ENCODE peak calls at places on chromosome 18, in eight cellular contexts. H is SK-N-SH, K is endothelial cell of umbilical vein, R is HCT116, X is K562, B is H1, T is HepG2, I is GM12878. W is an unnamed sample. For H3K79me2, the result is how much of the 10 kb centered on the place peaks cover.

GRCh38 chr18:69071680-69072079 is 273.8 kb downstream of the CCDC102B start:
- DNase-seq in X (no peak), K (no peak), B (no peak), H (no peak), I (no peak), R (no peak), T (no peak), W (no peak)

GRCh38 chr18:11379660-11380059 is 229.7 kb upstream of the SLC35G4 start:
- DNase-seq in B (no peak), T (no peak), X (no peak), H (no peak), R (no peak), I (no peak), K (no peak), W (peak)

GRCh38 chr18:62790836-62791772 is 75.8 kb downstream of the PHLPP1 start:
- DNase-seq in T (no peak), H (no peak), B (no peak), K (no peak), R (no peak), I (no peak), X (no peak), W (no peak)

GRCh38 chr18:45664824-45665763 is 49.8 kb downstream of the SLC14A2 start:
- DNase-seq in K (peak), I (no peak), R (peak), X (peak), B (peak), H (peak), T (peak), W (peak)

GRCh38 chr18:23487738-23488625 is 15.3 kb upstream of the RMC1 start:
- DNase-seq in R (no peak), T (peak), X (peak), I (peak), B (no peak), H (no peak), K (peak), W (peak)

GRCh38 chr18:78655921-78656320 is 323.7 kb upstream of the SALL3 start:
- DNase-seq in I (no peak), K (no peak), X (no peak), H (no peak), R (no peak), B (no peak), T (no peak), W (no peak)

GRCh38 chr18:52242711-52243110 is 97.3 kb upstream of the DCC start:
- DNase-seq in H (no peak), I (no peak), R (no peak), K (no peak), X (no peak), T (no peak), B (no peak), W (no peak)

GRCh38 chr18:61546598-61546997 is 213.4 kb downstream of the CDH20 start:
- DNase-seq in T (no peak), K (peak), R (peak), B (no peak), I (no peak), H (no peak), X (no peak), W (no peak)

GRCh38 chr18:32010124-32010745 is 8.4 kb upstream of the RNF125 start:
- DNase-seq in K (no peak), H (no peak), X (no peak), R (peak), B (peak), T (no peak), I (no peak), W (peak)

GRCh38 chr18:10579079-10579867 is 53.4 kb downstream of the NAPG start:
- DNase-seq in K (no peak), I (no peak), T (no peak), H (no peak), X (peak), R (no peak), B (no peak), W (no peak)

GRCh38 chr18:26976206-26976605 is 110.7 kb upstream of the AQP4 start:
- DNase-seq in I (no peak), R (no peak), B (no peak), T (no peak), H (peak), X (no peak), K (no peak), W (no peak)

GRCh38 chr18:74579704-74580103 is 18.0 kb upstream of the ZNF407 start:
- DNase-seq in X (no peak), I (no peak), H (no peak), T (no peak), R (no peak), K (no peak), B (no peak), W (peak)

GRCh38 chr18:27579364-27579763 is 394.3 kb upstream of the CHST9 start:
- DNase-seq in H (no peak), I (no peak), B (no peak), X (no peak), R (no peak), T (no peak), K (no peak), W (no peak)

GRCh38 chr18:45652703-45653490 is 37.6 kb downstream of the SLC14A2 start:
- DNase-seq in K (no peak), R (no peak), I (no peak), X (no peak), B (no peak), T (no peak), H (no peak), W (no peak)

GRCh38 chr18:10563886-10564285 is 38.1 kb downstream of the NAPG start:
- DNase-seq in R (no peak), B (no peak), K (no peak), X (no peak), T (no peak), I (no peak), H (no peak), W (no peak)

GRCh38 chr18:63924551-63924950 is 16.8 kb downstream of the SERPINB10 start:
- DNase-seq in H (no peak), K (no peak), B (no peak), T (no peak), I (no peak), X (no peak), R (no peak), W (no peak)

GRCh38 chr18:46158498-46158897 is 54.3 kb downstream of the HAUS1 start:
- DNase-seq in B (no peak), K (no peak), H (no peak), T (no peak), I (no peak), R (no peak), X (no peak), W (no peak)

GRCh38 chr18:9516437-9517064 is 41.2 kb downstream of the RALBP1 start:
- DNase-seq in B (no peak), K (peak), R (peak), H (peak), X (peak), I (peak), T (peak), W (peak)

GRCh38 chr18:37538526-37539205 is 26.9 kb downstream of the CELF4 start:
- DNase-seq in B (no peak), X (no peak), R (no peak), K (no peak), I (no peak), H (no peak), T (no peak), W (peak)

GRCh38 chr18:63511285-63511684 is 30.9 kb upstream of the SERPINB12 start:
- DNase-seq in I (no peak), H (peak), T (peak), K (peak), B (peak), X (no peak), R (peak), W (peak)

GRCh38 chr18:39260565-39260964 is 1695.0 kb upstream of the CELF4 start:
- DNase-seq in K (no peak), R (no peak), T (no peak), X (no peak), H (no peak), I (no peak), B (no peak), W (peak)

GRCh38 chr18:37577051-37577611 is 11.5 kb upstream of the CELF4 start:
- DNase-seq in I (no peak), H (no peak), T (no peak), K (no peak), X (no peak), B (peak), R (no peak), W (peak)

GRCh38 chr18:60020107-60020925 is 120.5 kb downstream of the PMAIP1 start:
- DNase-seq in T (no peak), R (no peak), K (no peak), X (no peak), H (no peak), B (no peak), I (no peak), W (no peak)

GRCh38 chr18:36035253-36035652 is 32.1 kb downstream of the RPRD1A start:
- DNase-seq in T (no peak), K (peak), R (no peak), H (peak), X (no peak), I (no peak), B (no peak), W (no peak)

GRCh38 chr18:36095936-36096519 is 28.7 kb upstream of the RPRD1A start:
- DNase-seq in T (peak), B (no peak), K (peak), X (peak), I (no peak), R (peak), H (peak), W (peak)

GRCh38 chr18:3286165-3286564 is 24.2 kb downstream of the MYL12B start:
- DNase-seq in R (no peak), K (no peak), H (no peak), T (no peak), I (no peak), B (no peak), X (no peak), W (no peak)

GRCh38 chr18:34738173-34738894 is 28.2 kb downstream of the DTNA start:
- DNase-seq in X (no peak), R (no peak), I (no peak), K (peak), B (no peak), H (no peak), T (peak), W (no peak)

DNA sequence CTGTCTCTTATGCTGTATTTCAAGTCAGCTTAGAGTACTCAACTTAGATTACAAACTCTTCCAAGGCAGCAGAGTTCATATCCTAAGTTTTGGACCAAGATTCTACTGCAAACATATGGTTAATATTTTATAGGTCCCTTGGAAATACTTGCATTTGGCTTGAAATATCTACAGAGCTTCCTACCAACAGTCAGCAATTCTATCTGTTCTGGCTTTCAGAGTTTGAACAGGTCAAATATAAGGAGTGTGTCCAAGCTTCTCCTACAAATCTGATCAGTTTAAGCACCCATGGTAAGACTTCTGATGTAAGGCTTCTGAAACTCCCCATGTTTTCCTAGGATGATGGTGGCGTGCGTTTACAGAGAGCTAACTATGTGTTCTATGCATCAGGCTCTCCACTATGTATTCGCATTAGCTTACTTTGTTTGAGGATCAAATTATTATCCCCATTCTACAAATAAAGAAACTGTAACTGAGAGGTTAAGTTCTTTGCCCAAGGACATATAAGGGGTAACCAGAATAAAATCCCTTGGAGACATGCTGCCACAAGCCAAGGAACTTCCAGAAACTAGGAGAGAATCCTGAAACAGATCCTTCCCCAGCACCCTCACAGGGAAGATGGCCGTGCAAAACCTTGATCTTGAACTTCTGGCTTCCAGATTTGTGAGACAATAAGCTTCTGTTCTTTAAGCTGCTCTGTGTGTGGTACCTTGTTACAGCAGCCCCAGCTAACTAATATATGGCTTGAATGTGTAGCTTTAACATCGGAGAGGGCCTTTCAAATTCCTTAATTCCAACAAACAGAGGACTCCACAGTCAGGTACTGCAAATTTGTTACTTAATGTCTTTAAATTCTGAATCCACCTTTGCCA is 55.1 kb downstream of the ATP8B1 start:
- DNase-seq in B (no peak), X (no peak), H (no peak), T (peak), I (no peak), K (no peak), R (no peak), W (peak)
- H3K79me2 ChIP-seq in B (under half), X (under half), H (half or more), T (under half), I (under half), K (under half), R (under half), W (under half)

DNA sequence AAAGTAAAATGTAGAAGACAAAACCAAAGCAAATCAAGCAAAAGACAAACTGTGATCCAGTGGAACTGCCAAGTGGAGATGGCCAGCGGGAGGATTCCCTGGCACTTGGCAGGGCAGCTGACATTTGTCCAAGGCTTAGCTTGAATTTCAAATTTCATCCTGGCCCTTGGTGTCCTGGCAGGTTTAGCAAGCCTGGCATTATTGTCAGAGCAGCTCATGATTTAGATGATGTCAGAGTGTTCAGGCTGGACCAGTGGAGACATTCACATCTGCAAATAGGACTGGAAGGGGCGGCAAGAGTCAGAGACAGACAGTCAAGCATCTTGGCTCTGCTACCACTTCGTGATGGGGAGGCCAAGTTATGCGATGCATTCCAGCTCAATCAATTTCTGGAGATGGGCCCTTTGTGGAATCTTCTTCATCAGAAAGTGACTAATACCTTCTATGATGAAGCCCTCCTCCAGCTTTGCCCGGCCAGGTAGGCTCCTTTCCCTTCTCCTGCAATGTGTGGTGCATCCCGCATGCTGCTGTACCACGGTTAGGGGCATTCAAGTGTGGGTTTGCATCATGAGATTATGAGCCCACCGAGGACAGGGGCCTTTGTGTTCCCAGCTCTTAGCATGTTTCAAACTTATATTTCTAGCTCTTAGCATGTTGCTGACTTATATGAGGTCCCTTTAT is 199.7 kb downstream of the ANKRD30B start:
- DNase-seq in K (no peak), H (no peak), X (no peak), I (no peak), R (no peak), T (no peak), B (no peak), W (no peak)
- TF ChIP-seq POLR2AphosphoS5 in K (no peak), H (no peak), X (no peak), I (no peak), R (no peak), T (no peak), B (no peak), W (no peak)

GRCh38 chr18:13388586-13389490 is 170.3 kb downstream of the LDLRAD4 start:
- DNase-seq in K (no peak), R (no peak), X (no peak), B (no peak), H (no peak), T (no peak), I (no peak), W (no peak)

GRCh38 chr18:13389491-13390131 is 171.1 kb downstream of the LDLRAD4 start:
- DNase-seq in T (no peak), I (no peak), H (no peak), X (no peak), K (no peak), R (no peak), B (no peak), W (no peak)

GRCh38 chr18:13390711-13391110 is 172.2 kb downstream of the LDLRAD4 start:
- DNase-seq in B (no peak), X (no peak), R (no peak), T (no peak), I (no peak), H (no peak), K (no peak), W (no peak)

GRCh38 chr18:13392029-13392750 is 173.6 kb downstream of the LDLRAD4 start:
- DNase-seq in T (no peak), H (no peak), R (no peak), B (no peak), K (no peak), X (no peak), I (no peak), W (no peak)

DNA sequence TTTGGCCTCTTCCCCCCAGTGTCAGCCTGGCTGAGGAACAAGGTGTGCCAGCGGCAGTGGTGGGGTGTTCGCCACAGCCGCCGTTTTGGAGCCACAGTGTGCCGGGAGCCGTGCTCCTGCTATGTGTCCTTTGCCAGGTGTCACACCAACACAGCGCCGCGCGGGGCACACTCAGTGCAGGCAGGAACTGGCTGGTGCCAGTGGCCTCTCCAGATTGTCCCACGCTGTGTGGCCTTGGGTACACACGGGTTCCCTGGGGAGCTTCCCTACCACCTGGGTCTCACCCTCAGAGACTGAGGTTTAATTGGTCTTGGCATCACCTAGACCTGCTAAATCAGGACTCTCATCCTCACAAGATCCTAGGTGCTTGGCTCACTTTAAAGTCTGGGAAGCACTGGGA is 171.6 kb downstream of the LDLRAD4 start:
- DNase-seq in B (no peak), T (no peak), R (no peak), H (no peak), K (no peak), I (no peak), X (no peak), W (no peak)
- H3K79me2 ChIP-seq in B (under half), T (under half), R (under half), H (under half), K (under half), I (under half), X (under half), W (under half)

GRCh38 chr18:48135436-48135966 is 205.0 kb upstream of the SMAD2 start:
- DNase-seq in X (no peak), T (no peak), R (no peak), I (no peak), B (no peak), H (no peak), K (no peak), W (peak)

GRCh38 chr18:48136051-48136543 is 205.6 kb upstream of the SMAD2 start:
- DNase-seq in T (no peak), H (peak), X (no peak), R (no peak), K (no peak), I (no peak), B (no peak), W (peak)

GRCh38 chr18:48132993-48133674 is 202.7 kb upstream of the SMAD2 start:
- DNase-seq in I (no peak), T (no peak), B (no peak), K (no peak), X (no peak), R (no peak), H (no peak), W (no peak)

GRCh38 chr18:48134609-48135008 is 204.2 kb upstream of the SMAD2 start:
- DNase-seq in R (no peak), I (no peak), X (no peak), H (no peak), K (no peak), B (no peak), T (no peak), W (no peak)

GRCh38 chr18:48133675-48134251 is 203.3 kb upstream of the SMAD2 start:
- DNase-seq in X (no peak), K (no peak), R (no peak), B (no peak), T (no peak), I (no peak), H (no peak), W (no peak)
- TF ChIP-seq POLR2AphosphoS5 in X (no peak), K (no peak), R (no peak), B (no peak), T (no peak), I (no peak), H (no peak), W (no peak)

W was measured in GM23338.